ENCODE peak calls at places on chromosomes 6 and 20, in eight cellular contexts. C is foreskin fibroblast; M is mucosa of descending colon; O is IMR-90; R is HepG2; V is CD8-positive, alpha-beta T cell; Q is thoracic aorta; N is AG10803. W is an unnamed sample.

GRCh38 chr20:50398064-50398463 is 112.1 kb upstream of the PTPN1 start:
- DNase-seq in N (no peak), R (no peak), V (no peak), Q (no peak), O (no peak), M (no peak), C (no peak), W (no peak)

GRCh38 chr20:37992802-37993538 is 40.3 kb downstream of the TTI1 start:
- DNase-seq in Q (no peak), R (peak), O (peak), M (peak), C (peak), V (no peak), N (peak), W (peak)

GRCh38 chr20:44576297-44576696 is 6.1 kb upstream of the PKIG start:
- DNase-seq in V (no peak), Q (no peak), O (peak), M (no peak), C (peak), R (peak), N (peak), W (no peak)

GRCh38 chr6:87066449-87067288 is 28.2 kb downstream of the CGA start:
- DNase-seq in O (peak), R (peak), C (peak), N (peak), M (no peak), V (no peak), Q (no peak), W (peak)

GRCh38 chr6:16704706-16705402 is 56.4 kb downstream of the ATXN1 start:
- DNase-seq in Q (no peak), C (peak), R (no peak), O (peak), N (no peak), M (no peak), V (no peak), W (no peak)

GRCh38 chr6:32840604-32841246 is 2.2 kb upstream of the TAP2 start:
- DNase-seq in R (no peak), O (no peak), C (no peak), N (no peak), Q (no peak), M (no peak), V (no peak), W (no peak)

GRCh38 chr6:45801471-45802289 is 214.0 kb downstream of the CLIC5 start:
- DNase-seq in O (no peak), N (peak), R (no peak), M (no peak), C (no peak), Q (no peak), V (no peak), W (no peak)

GRCh38 chr6:123677897-123678296 is 41.1 kb upstream of the TRDN start:
- DNase-seq in M (no peak), V (no peak), O (no peak), Q (no peak), C (no peak), R (no peak), N (no peak), W (no peak)

GRCh38 chr6:79425589-79426311 is 111.5 kb downstream of the LCA5 start:
- DNase-seq in C (peak), O (no peak), V (no peak), N (no peak), R (no peak), Q (no peak), M (no peak), W (no peak)

GRCh38 chr6:144718431-144718830 is 433.3 kb downstream of the UTRN start:
- DNase-seq in R (no peak), O (peak), C (peak), Q (no peak), V (no peak), N (peak), M (no peak), W (no peak)

GRCh38 chr6:116476021-116476678 is 15.0 kb downstream of the CALHM6 start:
- DNase-seq in N (peak), M (no peak), V (no peak), Q (no peak), R (peak), C (peak), O (peak), W (no peak)

GRCh38 chr6:48511382-48511781 is 400.4 kb upstream of the PTCHD4 start:
- DNase-seq in Q (no peak), C (no peak), R (no peak), N (no peak), M (no peak), V (no peak), O (no peak), W (no peak)

GRCh38 chr6:56742122-56742791 is 99.6 kb upstream of the DST start:
- DNase-seq in V (no peak), R (peak), Q (no peak), M (no peak), C (no peak), N (peak), O (peak), W (no peak)

GRCh38 chr6:11236351-11236750 is 3.9 kb upstream of the NEDD9 start:
- DNase-seq in R (no peak), N (peak), Q (no peak), C (peak), V (no peak), O (no peak), M (no peak), W (no peak)

GRCh38 chr20:24102290-24102689 is 113.7 kb upstream of the GGTLC1 start:
- DNase-seq in N (no peak), R (peak), C (no peak), M (no peak), V (no peak), Q (no peak), O (no peak), W (no peak)
- TF ChIP-seq CTCF in N (peak), R (peak), C (no peak), M (no peak), V (no peak), Q (no peak), O (no peak), W (peak)

GRCh38 chr6:167747645-167748044 is 79.1 kb upstream of the AFDN start:
- DNase-seq in R (no peak), O (no peak), C (no peak), V (no peak), M (no peak), Q (no peak), N (no peak), W (no peak)

GRCh38 chr6:167748458-167749379 is 78.0 kb upstream of the AFDN start:
- DNase-seq in C (no peak), M (no peak), N (no peak), O (no peak), R (no peak), Q (no peak), V (no peak), W (no peak)

GRCh38 chr6:167751579-167752115 is 75.1 kb upstream of the AFDN start:
- DNase-seq in N (no peak), C (no peak), V (no peak), M (no peak), R (no peak), O (no peak), Q (no peak), W (no peak)

GRCh38 chr6:167748046-167748445 is 78.7 kb upstream of the AFDN start:
- DNase-seq in N (no peak), C (no peak), M (no peak), V (no peak), O (no peak), R (no peak), Q (no peak), W (no peak)

DNA sequence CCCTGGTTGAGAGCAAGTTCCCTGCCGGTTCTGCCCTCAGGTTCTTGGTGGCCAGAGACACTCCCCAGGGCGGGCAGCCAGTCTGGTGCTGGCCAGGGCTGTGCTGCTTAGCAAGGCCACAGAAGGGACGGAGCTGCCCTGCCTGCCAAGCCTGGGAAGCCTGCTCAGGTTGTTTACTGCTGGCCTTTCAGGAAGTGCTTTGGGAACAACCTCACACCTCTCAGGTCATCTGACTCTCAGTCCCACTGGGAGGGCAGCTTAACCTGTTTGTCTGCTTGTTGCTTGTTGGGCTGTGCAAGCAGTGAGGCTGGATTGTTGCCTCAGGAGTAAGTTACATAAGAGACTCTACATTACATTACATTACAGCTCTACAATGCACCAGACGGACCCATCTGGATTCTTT is 75.8 kb upstream of the AFDN start:
- DNase-seq in O (no peak), R (peak), N (no peak), C (no peak), M (peak), Q (no peak), V (no peak), W (no peak)
- H3K4me3 ChIP-seq in O (no peak), R (no peak), N (no peak), C (no peak), M (no peak), Q (no peak), V (no peak), W (no peak)

DNA sequence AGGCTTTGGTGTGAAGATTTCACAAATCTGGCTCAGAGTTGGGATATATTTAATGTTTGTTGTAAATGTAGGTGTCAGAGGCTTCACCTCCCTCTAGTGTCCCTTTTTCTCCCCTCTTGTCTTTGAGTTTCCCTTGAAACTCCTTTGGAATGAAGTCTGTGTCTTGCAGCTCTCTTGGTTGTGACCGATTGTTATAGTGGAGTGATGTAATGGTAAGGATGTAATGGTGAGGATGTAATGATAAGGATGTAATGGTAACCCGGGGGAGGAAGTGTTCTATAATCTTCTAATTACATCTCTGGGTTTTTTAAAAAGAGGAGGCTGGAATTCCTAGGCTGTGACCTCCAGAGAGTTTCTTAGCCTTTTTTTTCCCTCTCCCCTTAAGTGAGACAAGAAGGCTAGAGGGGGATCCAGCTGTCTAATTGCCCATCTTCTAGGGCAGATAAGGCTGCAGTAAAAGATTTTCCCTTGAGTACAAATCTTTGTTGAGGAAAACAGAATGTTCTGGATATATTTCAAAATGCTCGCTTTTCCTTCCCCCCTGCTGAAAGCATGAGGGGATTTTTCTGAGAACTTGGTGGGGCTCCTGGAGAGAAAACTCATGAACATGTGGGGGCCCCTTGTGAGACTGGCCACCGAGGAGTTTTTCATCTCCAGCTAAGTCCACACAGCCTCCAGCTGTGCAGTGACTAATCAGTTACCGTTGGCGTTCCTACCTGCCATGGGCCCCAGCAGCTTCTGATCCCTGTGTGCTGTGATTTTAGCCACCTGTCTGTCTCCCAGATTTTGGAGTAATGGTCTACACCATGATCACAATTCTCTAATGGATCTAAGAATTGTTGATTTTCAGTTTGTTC is 156.7 kb upstream of the PMEPA1 start:
- DNase-seq in Q (no peak), N (no peak), V (no peak), O (no peak), M (no peak), C (no peak), R (no peak), W (no peak)
- TF ChIP-seq CTCF in Q (no peak), N (no peak), V (no peak), O (no peak), M (no peak), C (no peak), R (no peak), W (no peak)

GRCh38 chr6:35731736-35732532 is 4.9 kb upstream of the ARMC12 start:
- DNase-seq in M (peak), V (peak), C (peak), Q (peak), N (peak), R (peak), O (peak), W (peak)

GRCh38 chr6:35729349-35729678 is 7.5 kb upstream of the ARMC12 start:
- DNase-seq in M (no peak), R (no peak), V (no peak), N (no peak), Q (no peak), O (no peak), C (no peak), W (no peak)

GRCh38 chr6:35730745-35731413 is 6.0 kb upstream of the ARMC12 start:
- DNase-seq in M (no peak), R (no peak), N (no peak), Q (no peak), V (no peak), O (no peak), C (peak), W (no peak)

GRCh38 chr6:35729722-35730121 is 7.1 kb upstream of the ARMC12 start:
- DNase-seq in O (no peak), R (no peak), V (no peak), C (peak), M (peak), N (no peak), Q (no peak), W (no peak)

GRCh38 chr6:35731414-35731735 is 5.5 kb upstream of the ARMC12 start:
- DNase-seq in R (peak), C (peak), O (peak), M (peak), N (peak), Q (peak), V (peak), W (no peak)
- H3K4me3 ChIP-seq in R (peak), C (peak), O (peak), M (peak), N (peak), Q (peak), V (peak), W (peak)

GRCh38 chr6:94733066-94733465 is 844.3 kb upstream of the MANEA start:
- DNase-seq in Q (no peak), R (no peak), N (no peak), V (no peak), M (no peak), O (no peak), C (no peak), W (no peak)
- TF ChIP-seq CTCF in Q (no peak), R (no peak), N (no peak), V (no peak), M (no peak), O (no peak), C (no peak), W (no peak)